ENCODE peak calls at places on chromosomes 11 and 22, in nine cellular contexts. Q, V, X, L, C, I, T, E and S are unnamed samples.

GRCh38 chr11:103067118-103067517 is 24.8 kb downstream of the DCUN1D5 start:
- DNase-seq in Q (no peak), V (no peak), X (no peak), L (no peak), C (no peak), I (no peak), T (no peak), E (no peak), S (no peak)

GRCh38 chr11:128528294-128528693 is 59.1 kb downstream of the ETS1 start:
- DNase-seq in Q (no peak), V (no peak), X (no peak), L (no peak), C (no peak), I (no peak), T (no peak), E (no peak), S (no peak)

GRCh38 chr11:130536106-130537040 is 87.9 kb downstream of the ADAMTS15 start:
- DNase-seq in Q (no peak), V (no peak), X (no peak), L (no peak), C (no peak), I (no peak), T (no peak), E (no peak), S (no peak)

GRCh38 chr11:6402061-6402470 is 11.8 kb downstream of the SMPD1 start:
- DNase-seq in Q (no peak), V (no peak), X (no peak), L (no peak), C (no peak), I (no peak), T (no peak), E (peak), S (no peak)

GRCh38 chr11:66701432-66702240 is 23.9 kb upstream of the RBM4B start:
- DNase-seq in Q (no peak), V (no peak), X (no peak), L (no peak), C (no peak), I (no peak), T (no peak), E (no peak), S (no peak)

GRCh38 chr11:64864473-64865285 is 13.7 kb downstream of the EHD1 start:
- DNase-seq in Q (no peak), V (no peak), X (no peak), L (no peak), C (peak), I (no peak), T (peak), E (peak), S (no peak)

GRCh38 chr11:122659676-122660571 is 4.4 kb downstream of the UBASH3B start:
- DNase-seq in Q (no peak), V (no peak), X (no peak), L (no peak), C (no peak), I (no peak), T (no peak), E (no peak), S (no peak)

GRCh38 chr11:35935390-35935789 is 8.5 kb upstream of the LDLRAD3 start:
- DNase-seq in Q (no peak), V (no peak), X (no peak), L (no peak), C (no peak), I (no peak), T (no peak), E (no peak), S (no peak)

GRCh38 chr11:72665911-72666472 is 8.2 kb downstream of the PDE2A start:
- DNase-seq in Q (no peak), V (no peak), X (no peak), L (no peak), C (no peak), I (no peak), T (no peak), E (no peak), S (no peak)

GRCh38 chr11:96326954-96327353 is 16.0 kb downstream of the MAML2 start:
- DNase-seq in Q (no peak), V (no peak), X (no peak), L (no peak), C (no peak), I (no peak), T (no peak), E (no peak), S (no peak)

GRCh38 chr11:112871909-112872511 is 89.2 kb upstream of the NCAM1 start:
- DNase-seq in Q (no peak), V (no peak), X (no peak), L (no peak), C (no peak), I (no peak), T (no peak), E (no peak), S (no peak)

GRCh38 chr11:39365809-39366436 is 2093.5 kb downstream of the LRRC4C start:
- DNase-seq in Q (no peak), V (no peak), X (no peak), L (no peak), C (peak), I (peak), T (no peak), E (no peak), S (peak)

GRCh38 chr22:31800065-31800464 is 46.2 kb downstream of the DEPDC5 start:
- DNase-seq in Q (no peak), V (no peak), X (no peak), L (no peak), C (no peak), I (no peak), T (no peak), E (no peak), S (no peak)

GRCh38 chr11:1827931-1828330 is 6.9 kb upstream of the SYT8 start:
- DNase-seq in Q (no peak), V (no peak), X (no peak), L (no peak), C (no peak), I (no peak), T (no peak), E (no peak), S (no peak)

GRCh38 chr11:57514538-57515331 is 767 bp downstream of the SLC43A1 start:
- DNase-seq in Q (peak), V (peak), X (no peak), L (peak), C (peak), I (peak), T (no peak), E (peak), S (no peak)

GRCh38 chr11:62552931-62553838 is 6.6 kb upstream of the AHNAK start:
- DNase-seq in Q (peak), V (peak), X (no peak), L (peak), C (peak), I (no peak), T (peak), E (peak), S (no peak)

GRCh38 chr11:15568440-15568839 is 453.7 kb downstream of the INSC start:
- DNase-seq in Q (no peak), V (no peak), X (no peak), L (no peak), C (no peak), I (no peak), T (no peak), E (no peak), S (no peak)

GRCh38 chr11:44848203-44848962 is 102.3 kb downstream of the TP53I11 start:
- DNase-seq in Q (no peak), V (no peak), X (no peak), L (no peak), C (no peak), I (no peak), T (no peak), E (no peak), S (peak)